ENCODE peak calls at places on chromosomes 2 and 18, in five cellular contexts. C, H, K, P and W are unnamed samples.

GRCh38 chr2:37870829-37871228 is 54.3 kb upstream of the RMDN2 start:
- DNase-seq in P (no peak), H (no peak), K (no peak), C (peak), W (no peak)

GRCh38 chr2:55012648-55013484 is 37.4 kb downstream of the RTN4 start:
- DNase-seq in C (no peak), K (no peak), P (no peak), H (no peak), W (no peak)

GRCh38 chr2:152683400-152683799 is 33.9 kb downstream of the PRPF40A start:
- DNase-seq in K (no peak), P (no peak), C (no peak), H (no peak), W (no peak)

GRCh38 chr2:236295481-236295880 is 31.3 kb upstream of the ASB18 start:
- DNase-seq in H (no peak), P (no peak), K (no peak), C (no peak), W (no peak)

GRCh38 chr2:33216508-33217182 is 259.8 kb upstream of the RASGRP3 start:
- DNase-seq in H (peak), K (no peak), P (no peak), C (peak), W (no peak)

GRCh38 chr2:130328710-130329109 is 14.0 kb upstream of the IMP4 start:
- DNase-seq in K (peak), C (no peak), H (no peak), P (no peak), W (no peak)

GRCh38 chr2:172554352-172555271 is 1.3 kb upstream of the PDK1 start:
- DNase-seq in H (no peak), C (no peak), P (no peak), K (no peak), W (no peak)

GRCh38 chr18:29154758-29155725 is 978.1 kb upstream of the CDH2 start:
- DNase-seq in C (peak), P (peak), K (no peak), H (no peak), W (no peak)

GRCh38 chr2:118634876-118635275 is 212.6 kb downstream of the EN1 start:
- DNase-seq in C (no peak), H (no peak), P (no peak), K (no peak), W (no peak)

GRCh38 chr2:8836979-8837794 is at the start of gene KIDINS220:
- DNase-seq in K (peak), H (peak), C (peak), P (peak), W (peak)

GRCh38 chr2:10993001-10993481 is 81.3 kb downstream of the KCNF1 start:
- DNase-seq in C (no peak), H (no peak), K (no peak), P (peak), W (no peak)

GRCh38 chr2:223722226-223722625 is 115.2 kb downstream of the AP1S3 start:
- DNase-seq in C (no peak), H (no peak), P (no peak), K (no peak), W (no peak)

GRCh38 chr2:46826898-46827245 is 88.7 kb downstream of the MCFD2 start:
- DNase-seq in K (no peak), P (no peak), H (no peak), C (no peak), W (no peak)

GRCh38 chr2:3493610-3493997 is 25.7 kb downstream of the ADI1 start:
- DNase-seq in P (no peak), C (peak), H (no peak), K (no peak), W (no peak)

GRCh38 chr2:49616800-49617199 is 462.5 kb upstream of the FSHR start:
- DNase-seq in P (no peak), K (peak), H (no peak), C (peak), W (no peak)

GRCh38 chr2:45274190-45274926 is 265.1 kb upstream of the SIX2 start:
- DNase-seq in K (peak), C (no peak), H (peak), P (no peak), W (no peak)

GRCh38 chr2:45964226-45964841 is 312.9 kb downstream of the PRKCE start:
- DNase-seq in C (peak), K (peak), H (peak), P (peak), W (no peak)

GRCh38 chr2:197800091-197800490 is 4.3 kb upstream of the PLCL1 start:
- DNase-seq in H (no peak), P (no peak), C (no peak), K (no peak), W (no peak)

GRCh38 chr2:230068658-230069080 is at the start of gene SLC16A14:
- DNase-seq in H (peak), K (peak), P (no peak), C (peak), W (no peak)

GRCh38 chr2:42881732-42882131 is 89.3 kb upstream of the HAAO start:
- DNase-seq in K (no peak), H (no peak), P (peak), C (peak), W (no peak)

GRCh38 chr18:71630686-71631085 is 913.5 kb downstream of the CBLN2 start:
- DNase-seq in P (peak), C (peak), H (no peak), K (no peak), W (no peak)

GRCh38 chr2:164747140-164747539 is 94.5 kb downstream of the COBLL1 start:
- DNase-seq in P (no peak), K (no peak), C (no peak), H (no peak), W (no peak)

GRCh38 chr2:164782323-164782722 is 59.3 kb downstream of the COBLL1 start:
- DNase-seq in H (no peak), C (peak), P (no peak), K (no peak), W (no peak)

GRCh38 chr2:236818281-236819045 is 248.8 kb downstream of the ACKR3 start:
- DNase-seq in P (no peak), K (no peak), C (no peak), H (no peak), W (no peak)

GRCh38 chr2:28681216-28681981 is 70.2 kb upstream of the PPP1CB start:
- DNase-seq in H (peak), C (peak), K (no peak), P (peak), W (peak)

GRCh38 chr2:61178603-61179545 is 16.9 kb downstream of the C2orf74 start:
- DNase-seq in P (peak), H (peak), C (peak), K (no peak), W (no peak)

GRCh38 chr2:233119806-233120205 is 59.7 kb downstream of the INPP5D start:
- DNase-seq in K (no peak), P (no peak), C (no peak), H (no peak), W (no peak)